ENCODE peak calls at places on chromosomes 6 and 20, in four cellular contexts. A is GM23338, I is H9, E is lung. W is an unnamed sample.

GRCh38 chr6:49787176-49787575 is at the start of gene PGK2:
- DNase-seq in A (peak; percentile 88), E (no peak), I (peak; percentile 93), W (no peak)

GRCh38 chr6:1235825-1236224 is 76.1 kb upstream of the FOXQ1 start:
- DNase-seq in I (no peak), A (no peak), E (peak; percentile 17), W (no peak)

GRCh38 chr6:82436740-82437139 is 73.1 kb downstream of the TPBG start:
- DNase-seq in E (no peak), I (no peak), A (no peak), W (no peak)

GRCh38 chr6:8321671-8322404 is 113.5 kb downstream of the SLC35B3 start:
- DNase-seq in I (no peak), A (no peak), E (no peak), W (no peak)

GRCh38 chr6:169162968-169163903 is 90.4 kb downstream of the THBS2 start:
- DNase-seq in E (peak; percentile 42), I (peak; percentile 16), A (no peak), W (peak; percentile 92)

GRCh38 chr20:13638162-13638495 is 603 bp downstream of the TASP1 start:
- DNase-seq in I (no peak), E (no peak), A (peak; percentile 63), W (no peak)

GRCh38 chr6:20998748-20999448 is 464.6 kb downstream of the CDKAL1 start:
- DNase-seq in I (no peak), E (no peak), A (peak; percentile 5), W (no peak)

GRCh38 chr20:47720636-47721427 is 64.4 kb downstream of the SULF2 start:
- DNase-seq in E (no peak), I (no peak), A (no peak), W (no peak)

GRCh38 chr20:60034231-60035110 is 76.2 kb downstream of the CDH26 start:
- DNase-seq in E (no peak), I (no peak), A (no peak), W (no peak)

GRCh38 chr6:7439243-7439642 is 49.6 kb downstream of the RIOK1 start:
- DNase-seq in I (no peak), E (no peak), A (no peak), W (no peak)

GRCh38 chr20:37071481-37071911 is 24.3 kb downstream of the RBL1 start:
- DNase-seq in I (no peak), E (no peak), A (no peak), W (no peak)

GRCh38 chr20:10626896-10627295 is 46.9 kb downstream of the JAG1 start:
- DNase-seq in I (peak; percentile 12), A (no peak), E (no peak), W (peak; percentile 7)
- H3K4me1 ChIP-seq in I (peaks cover 9% of the 10 kb centered on the region), A (peaks cover 12% of the 10 kb centered on the region), E (no peaks in the 10 kb centered on the region), W (peaks cover 32% of the 10 kb centered on the region)

DNA sequence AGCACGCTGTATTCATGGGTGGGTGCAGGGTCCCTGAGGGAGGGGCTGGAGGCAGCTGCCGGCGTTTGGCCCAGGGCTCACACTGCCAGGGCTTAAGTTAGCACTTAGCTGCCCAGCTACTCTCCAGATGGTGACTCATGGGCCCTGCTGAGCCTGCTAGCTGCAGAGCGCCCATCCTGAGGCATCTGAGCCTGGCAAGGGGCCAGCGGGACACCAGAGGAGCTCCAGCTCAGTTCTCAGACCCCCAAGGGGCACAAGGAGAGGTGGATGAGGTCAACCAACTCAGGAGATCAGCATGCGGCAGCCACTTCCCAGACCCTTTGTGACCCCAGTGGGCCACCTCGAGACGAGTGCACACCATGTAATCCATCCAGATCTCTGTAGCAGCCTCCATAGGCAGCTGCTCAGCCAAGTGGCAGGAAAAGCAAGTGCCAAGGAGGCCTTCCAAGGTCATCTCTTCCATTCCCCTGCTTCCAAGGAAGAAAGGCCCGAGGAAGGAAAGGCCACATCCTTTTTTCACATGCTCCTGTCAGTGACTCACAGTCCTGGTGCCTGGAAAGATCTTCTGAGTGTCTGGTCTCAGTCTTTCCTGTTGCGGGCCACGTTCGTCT is 35.3 kb downstream of the FOXP4 start:
- DNase-seq in A (no peak), E (no peak), I (no peak), W (no peak)
- TF ChIP-seq CTCF in A (no peak), E (no peak), I (no peak), W (no peak)

GRCh38 chr6:14711704-14712397 is 534.0 kb upstream of the JARID2 start:
- DNase-seq in E (no peak), A (no peak), I (no peak), W (no peak)
- H3K4me1 ChIP-seq in E (peaks cover 15% of the 10 kb centered on the region), A (peaks cover 9% of the 10 kb centered on the region), I (no peaks in the 10 kb centered on the region), W (peaks cover 4% of the 10 kb centered on the region)

GRCh38 chr6:109979033-109979921 is 1.2 kb downstream of the GPR6 start:
- DNase-seq in A (peak; percentile 53), E (no peak), I (peak; percentile 53), W (no peak)

GRCh38 chr6:109977791-109978173 is 329 bp upstream of the GPR6 start:
- DNase-seq in I (peak; percentile 72), A (peak; percentile 70), E (no peak), W (no peak)

DNA sequence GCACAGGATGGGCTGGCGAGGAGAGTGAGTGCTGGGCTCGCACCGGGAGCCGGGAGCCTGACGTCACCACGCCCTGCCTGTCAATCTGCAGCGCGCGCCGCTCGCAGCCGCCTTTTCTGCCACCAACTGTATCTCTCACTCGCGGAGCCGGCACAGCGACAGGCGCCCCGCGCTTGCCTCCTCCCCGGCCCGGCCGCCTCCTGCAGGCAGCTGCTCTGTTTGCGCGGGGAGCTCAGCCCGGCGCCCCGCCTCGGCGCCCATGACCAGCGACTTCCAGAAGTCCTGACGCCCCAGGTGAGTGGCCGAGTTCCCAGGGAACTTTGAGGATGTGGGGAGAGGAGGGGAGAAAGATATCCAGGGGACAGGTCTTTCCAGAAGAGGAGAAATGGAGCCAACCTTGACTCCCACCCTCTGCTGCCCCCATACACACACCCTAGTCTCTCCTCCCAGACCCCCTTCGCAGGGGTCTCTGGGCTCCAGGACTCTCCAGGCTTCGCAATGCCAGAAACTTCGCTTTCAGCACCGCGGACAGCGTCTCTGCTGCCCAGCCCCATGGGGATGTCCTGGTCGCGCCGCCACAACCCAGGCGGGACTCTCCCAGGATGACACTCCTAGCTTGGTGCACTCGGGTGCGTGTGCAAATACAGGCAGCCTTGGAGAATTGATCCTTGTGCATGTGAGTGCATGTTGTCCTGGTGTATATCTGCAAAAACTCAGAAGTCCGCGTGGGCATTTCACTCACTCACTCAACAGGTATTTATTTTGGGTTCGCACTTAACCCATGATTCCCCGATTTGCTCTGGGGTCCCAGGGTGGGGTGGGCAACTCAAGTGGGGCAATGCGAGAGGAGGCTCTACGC is at the start of gene GPR6:
- DNase-seq in A (peak; percentile 96), E (peak; percentile 40), I (peak; percentile 87), W (no peak)
- TF ChIP-seq CTCF in A (no peak), E (no peak), I (no peak), W (no peak)

DNA sequence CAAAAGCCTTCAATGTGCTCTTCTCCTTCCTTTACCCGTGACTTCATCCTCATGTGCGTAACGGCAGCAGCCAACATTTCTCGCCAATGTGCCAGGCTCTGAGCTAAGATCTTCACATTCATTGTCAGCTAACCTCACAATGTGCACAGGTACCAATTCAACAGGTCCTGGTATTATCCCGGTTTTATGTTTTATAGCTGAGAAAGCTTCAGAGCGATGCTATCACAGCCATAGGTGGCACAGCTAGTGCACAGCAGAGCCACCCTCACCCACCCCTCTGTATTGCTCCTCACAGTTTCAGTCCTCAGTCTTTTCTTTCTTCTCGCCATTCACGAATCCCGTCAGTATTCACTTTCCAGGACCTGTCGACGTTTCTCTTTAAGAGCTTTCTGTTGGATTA is 58.2 kb downstream of the TNFAIP3 start:
- DNase-seq in I (no peak), E (no peak), A (no peak), W (no peak)
- H3K4me1 ChIP-seq in I (peaks cover 8% of the 10 kb centered on the region), E (peaks cover 3% of the 10 kb centered on the region), A (peaks cover 20% of the 10 kb centered on the region), W (peaks cover 27% of the 10 kb centered on the region)

DNA sequence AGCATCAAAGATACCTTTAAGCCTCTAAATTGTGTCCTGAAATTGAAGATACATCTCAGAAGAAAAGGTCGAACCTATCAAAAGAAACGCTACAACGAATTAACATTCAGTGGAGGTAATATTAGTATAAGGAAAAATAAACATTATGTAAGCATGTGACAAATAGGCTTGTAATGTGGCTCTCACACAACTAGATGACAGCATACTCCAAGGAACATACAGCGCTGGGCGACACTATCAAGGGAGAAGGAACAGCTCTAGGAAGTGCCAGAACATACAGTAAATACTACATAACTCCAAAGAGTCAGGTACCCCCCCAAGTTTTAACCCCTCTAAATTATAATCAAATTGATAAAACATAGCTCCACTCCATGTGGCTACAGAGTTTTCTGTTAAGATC is 103.5 kb downstream of the LAMP5 start:
- DNase-seq in E (peak; percentile 33), A (peak; percentile 70), I (no peak), W (no peak)
- TF ChIP-seq CTCF in E (peak; percentile 22), A (peak; percentile 93), I (peak; percentile 72), W (no peak)

DNA sequence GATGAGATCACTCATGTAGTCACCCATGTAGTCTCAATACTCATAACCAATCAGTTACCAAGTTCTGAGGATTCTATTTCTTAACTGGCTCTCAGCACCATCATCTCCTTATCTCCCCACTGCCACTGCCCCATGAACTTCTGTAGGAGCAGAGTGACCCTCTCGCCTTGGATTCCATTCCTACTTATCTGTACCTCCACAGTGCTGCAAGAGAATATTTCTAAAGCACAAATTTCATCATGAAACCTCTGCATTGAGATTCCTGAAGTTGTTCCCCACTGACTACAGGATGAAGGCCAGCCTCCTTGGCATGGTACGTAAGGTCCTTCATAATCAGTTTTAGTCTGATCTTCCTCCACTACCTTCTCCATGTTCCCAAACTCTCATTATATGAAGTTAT is 34.8 kb downstream of the BACH2 start:
- DNase-seq in I (no peak), A (no peak), E (no peak), W (no peak)
- H3K4me1 ChIP-seq in I (no peaks in the 10 kb centered on the region), A (no peaks in the 10 kb centered on the region), E (no peaks in the 10 kb centered on the region), W (no peaks in the 10 kb centered on the region)

GRCh38 chr6:30113377-30113759 is 478 bp upstream of the TRIM31 start:
- DNase-seq in E (no peak), I (no peak), A (no peak), W (no peak)

GRCh38 chr6:30112402-30113376 is at the start of gene TRIM31:
- DNase-seq in I (no peak), E (no peak), A (no peak), W (no peak)

GRCh38 chr6:30121446-30122065 is 8.7 kb upstream of the TRIM31 start:
- DNase-seq in E (no peak), I (no peak), A (no peak), W (peak; percentile 49)

GRCh38 chr6:30113843-30114242 is 953 bp upstream of the TRIM31 start:
- DNase-seq in E (no peak), I (no peak), A (no peak), W (no peak)

GRCh38 chr6:30116724-30117123 is 3.8 kb upstream of the TRIM31 start:
- DNase-seq in E (no peak), I (no peak), A (no peak), W (no peak)
- TF ChIP-seq CTCF in E (no peak), I (no peak), A (no peak), W (no peak)

DNA sequence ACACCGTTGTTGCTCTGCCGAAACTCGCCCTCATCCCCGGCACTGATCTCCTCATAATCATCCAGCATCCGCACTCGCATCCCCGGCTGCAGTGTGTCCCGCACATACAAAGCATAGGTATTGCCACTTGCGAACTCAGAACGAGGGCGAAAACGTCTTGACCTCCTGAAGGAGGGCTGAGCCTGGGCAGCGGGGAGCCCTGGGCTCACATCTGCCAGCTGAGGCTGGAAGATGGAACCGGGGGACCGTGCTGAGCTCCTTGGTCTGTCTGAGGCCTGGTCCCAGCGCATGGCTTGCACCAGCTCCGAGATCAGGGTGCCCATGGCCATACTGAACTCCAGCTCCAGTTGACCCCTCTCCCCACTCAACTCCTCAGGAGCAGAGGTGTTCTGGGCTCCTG is 2.7 kb downstream of the CUL7 start:
- DNase-seq in E (no peak), A (no peak), I (peak; percentile 21), W (no peak)
- H3K4me1 ChIP-seq in E (no peaks in the 10 kb centered on the region), A (peaks cover 8% of the 10 kb centered on the region), I (no peaks in the 10 kb centered on the region), W (peaks cover 35% of the 10 kb centered on the region)

W was measured in vagina.